ENCODE peak calls at places on chromosome 16, in six cellular contexts. W is AG09319, F is kidney glomerular epithelial cell, N is cardiac fibroblast, V is cardiac muscle cell, U is prostate gland. R is an unnamed sample.

GRCh38 chr16:85611455-85612190 is 1.5 kb upstream of the GSE1 start:
- DNase-seq in U (peak; percentile 87), F (peak; percentile 32), W (peak; percentile 63), V (peak; percentile 79), N (peak; percentile 65), R (peak; percentile 94)

GRCh38 chr16:71373073-71373472 is 14.6 kb downstream of the CALB2 start:
- DNase-seq in N (peak; percentile 37), V (peak; percentile 76), W (no peak), F (no peak), U (no peak), R (no peak)

GRCh38 chr16:12089492-12090161 is 113.1 kb downstream of the SNX29 start:
- DNase-seq in N (peak; percentile 70), F (no peak), U (no peak), W (no peak), V (peak; percentile 74), R (peak; percentile 87)

GRCh38 chr16:11112723-11113348 is 143.2 kb downstream of the SOCS1 start:
- DNase-seq in W (no peak), U (peak; percentile 21), V (no peak), F (no peak), N (no peak), R (no peak)

GRCh38 chr16:28091706-28092105 is 28.2 kb upstream of the GSG1L start:
- DNase-seq in N (no peak), W (no peak), V (no peak), F (no peak), U (no peak), R (no peak)

GRCh38 chr16:4415538-4416199 is 727 bp downstream of the CORO7 start:
- DNase-seq in N (peak; percentile 30), F (no peak), U (peak; percentile 19), V (no peak), W (no peak), R (no peak)

GRCh38 chr16:86298166-86299131 is 211.9 kb upstream of the FOXF1 start:
- DNase-seq in F (no peak), U (no peak), W (no peak), V (no peak), N (peak; percentile 3), R (peak; percentile 77)

GRCh38 chr16:50591209-50591608 is 43.0 kb downstream of the NKD1 start:
- DNase-seq in U (no peak), W (no peak), F (no peak), N (no peak), V (no peak), R (no peak)

GRCh38 chr16:75868636-75869389 is 142.5 kb upstream of the CPHXL start:
- DNase-seq in N (no peak), U (no peak), V (no peak), F (no peak), W (no peak), R (no peak)

GRCh38 chr16:25063102-25063501 is 47.9 kb upstream of the ARHGAP17 start:
- DNase-seq in W (no peak), U (no peak), V (no peak), N (no peak), F (no peak), R (no peak)

GRCh38 chr16:4290236-4290830 is 17.5 kb upstream of the TFAP4 start:
- DNase-seq in V (peak; percentile 78), N (peak; percentile 92), F (peak; percentile 49), W (no peak), U (no peak), R (no peak)

GRCh38 chr16:65375651-65376050 is 253.8 kb upstream of the CDH11 start:
- DNase-seq in W (no peak), F (no peak), U (no peak), V (no peak), N (peak; percentile 44), R (no peak)

GRCh38 chr16:71610447-71610846 is 15.5 kb upstream of the MARVELD3 start:
- DNase-seq in N (no peak), V (peak; percentile 18), U (no peak), W (no peak), F (no peak), R (no peak)

GRCh38 chr16:31471241-31471874 is 594 bp upstream of the TGFB1I1 start:
- DNase-seq in F (no peak), V (peak; percentile 12), W (no peak), U (no peak), N (peak; percentile 34), R (no peak)

GRCh38 chr16:69520800-69521602 is 44.8 kb upstream of the NFAT5 start:
- DNase-seq in U (no peak), W (no peak), N (peak; percentile 43), V (peak; percentile 30), F (no peak), R (no peak)

GRCh38 chr16:3364774-3365427 is 9.2 kb downstream of the OR2C1 start:
- DNase-seq in V (peak; percentile 97), F (peak; percentile 86), W (peak; percentile 90), U (peak; percentile 79), N (peak; percentile 94), R (peak; percentile 93)

GRCh38 chr16:66409156-66409555 is 17.9 kb upstream of the BEAN1 start:
- DNase-seq in V (peak; percentile 80), N (peak; percentile 80), W (no peak), F (peak; percentile 29), U (no peak), R (no peak)

GRCh38 chr16:5903797-5904196 is 806.2 kb upstream of the EEF2KMT start:
- DNase-seq in F (no peak), V (no peak), N (no peak), W (no peak), U (no peak), R (no peak)

GRCh38 chr16:85017603-85018002 is 6.3 kb upstream of the ZDHHC7 start:
- DNase-seq in W (no peak), F (no peak), U (no peak), V (no peak), N (no peak), R (no peak)

GRCh38 chr16:87346517-87347060 is 29.4 kb upstream of the C16orf95 start:
- DNase-seq in U (no peak), W (no peak), V (no peak), N (no peak), F (no peak), R (no peak)

GRCh38 chr16:4682616-4683254 is 10.6 kb upstream of the NUDT16L1 start:
- DNase-seq in V (peak; percentile 23), U (peak; percentile 64), W (no peak), F (no peak), N (no peak), R (no peak)

GRCh38 chr16:23284584-23284983 is 17.5 kb upstream of the SCNN1B start:
- DNase-seq in U (peak; percentile 27), F (no peak), V (no peak), W (no peak), N (no peak), R (no peak)

GRCh38 chr16:88769617-88770458 is 15.2 kb downstream of the PIEZO1 start:
- DNase-seq in U (peak; percentile 82), W (no peak), N (no peak), V (no peak), F (peak; percentile 13), R (no peak)

GRCh38 chr16:78249056-78249455 is 149.6 kb downstream of the WWOX start:
- DNase-seq in N (no peak), F (peak; percentile 9), V (no peak), W (no peak), U (no peak), R (no peak)

GRCh38 chr16:51636913-51637743 is 486.1 kb upstream of the SALL1 start:
- DNase-seq in U (no peak), V (peak; percentile 10), N (no peak), F (no peak), W (peak; percentile 8), R (no peak)

GRCh38 chr16:72913551-72913950 is 134.4 kb downstream of the ZFHX3 start:
- DNase-seq in V (no peak), W (no peak), N (no peak), U (peak; percentile 49), F (no peak), R (no peak)

GRCh38 chr16:3736116-3736515 is 18.8 kb upstream of the TRAP1 start:
- DNase-seq in F (no peak), V (no peak), N (no peak), U (no peak), W (no peak), R (no peak)

GRCh38 chr16:88333645-88334516 is 48.9 kb upstream of the ZNF469 start:
- DNase-seq in F (no peak), N (peak; percentile 23), V (no peak), U (no peak), W (no peak), R (no peak)

GRCh38 chr16:13298676-13299075 is 397.3 kb downstream of the SHISA9 start:
- DNase-seq in F (peak; percentile 36), U (no peak), V (no peak), N (no peak), W (no peak), R (no peak)

GRCh38 chr16:64459821-64460220 is 662.0 kb downstream of the CDH11 start:
- DNase-seq in V (peak; percentile 79), N (peak; percentile 50), F (no peak), U (no peak), W (no peak), R (no peak)

GRCh38 chr16:2148714-2149629 is 547 bp downstream of the RAB26 start:
- DNase-seq in V (no peak), U (no peak), W (no peak), F (no peak), N (peak; percentile 19), R (no peak)

GRCh38 chr16:86491643-86492030 is 18.7 kb upstream of the FOXF1 start:
- DNase-seq in F (no peak), N (no peak), U (no peak), V (no peak), W (no peak), R (no peak)

GRCh38 chr16:29815032-29815721 is 775 bp upstream of the PAGR1 start:
- DNase-seq in U (no peak), F (no peak), W (no peak), V (peak; percentile 23), N (no peak), R (no peak)

GRCh38 chr16:85326794-85327181 is 214.5 kb upstream of the CIBAR2 start:
- DNase-seq in V (no peak), N (no peak), F (no peak), W (no peak), U (no peak), R (no peak)

GRCh38 chr16:12092347-12092882 is 115.9 kb downstream of the SNX29 start:
- DNase-seq in V (peak; percentile 89), N (peak; percentile 79), W (peak; percentile 87), F (peak; percentile 82), U (no peak), R (peak; percentile 8)

GRCh38 chr16:57824880-57825279 is 22.6 kb upstream of the KIFC3 start:
- DNase-seq in U (no peak), W (no peak), N (no peak), V (no peak), F (peak; percentile 34), R (no peak)

GRCh38 chr16:25523183-25523582 is 168.6 kb upstream of the HS3ST4 start:
- DNase-seq in N (no peak), W (no peak), F (no peak), V (no peak), U (no peak), R (no peak)

GRCh38 chr16:88591577-88592021 is 21.4 kb downstream of the ZC3H18 start:
- DNase-seq in F (no peak), V (peak; percentile 10), W (peak; percentile 5), N (no peak), U (no peak), R (no peak)

GRCh38 chr16:8936421-8936820 is 27.3 kb downstream of the USP7 start:
- DNase-seq in N (peak; percentile 52), U (peak; percentile 13), V (peak; percentile 41), W (no peak), F (peak; percentile 41), R (no peak)

R was measured in mesenteric fat pad.